ENCODE peak calls at places on chromosomes 16 and 17, in ten cellular contexts. One of them, this sample, is unnamed.
A peak's percentile ranks its signal among the peaks of the same experiment; 100 is the strongest.

GRCh38 chr17:39688945-39689344 is 1.1 kb upstream of the PGAP3 start:
- DNase-seq in NCI-H1694: no peak
- DNase-seq in HFFc6: no peak
- DNase-seq in effector CD4-positive, alpha-beta T cell: no peak
- DNase-seq in activated T-helper 1 cell treated with Interleukin-2 at 50 U/mL for 16 hours: no peak
- DNase-seq in GM10248: no peak
- DNase-seq in lower leg skin: no peak
- DNase-seq in HL-60: no peak
- DNase-seq in Kasumi-1: no peak
- DNase-seq in mammary epithelial cell: no peak
- DNase-seq in this sample: no peak

GRCh38 chr17:70478883-70479282 is 309.6 kb downstream of the KCNJ2 start:
- DNase-seq in NCI-H1694: no peak
- DNase-seq in HFFc6: no peak
- DNase-seq in effector CD4-positive, alpha-beta T cell: no peak
- DNase-seq in activated T-helper 1 cell treated with Interleukin-2 at 50 U/mL for 16 hours: no peak
- DNase-seq in GM10248: no peak
- DNase-seq in lower leg skin: no peak
- DNase-seq in HL-60: no peak
- DNase-seq in Kasumi-1: no peak
- DNase-seq in mammary epithelial cell: no peak
- DNase-seq in this sample: no peak

GRCh38 chr16:54027126-54027922 is 259.3 kb downstream of the IRX3 start:
- DNase-seq in NCI-H1694: no peak
- DNase-seq in HFFc6: peak; percentile 72
- DNase-seq in effector CD4-positive, alpha-beta T cell: no peak
- DNase-seq in activated T-helper 1 cell treated with Interleukin-2 at 50 U/mL for 16 hours: no peak
- DNase-seq in GM10248: no peak
- DNase-seq in lower leg skin: no peak
- DNase-seq in HL-60: no peak
- DNase-seq in Kasumi-1: no peak
- DNase-seq in mammary epithelial cell: peak; percentile 54
- DNase-seq in this sample: peak; percentile 89

GRCh38 chr16:29644338-29644857 is 18.6 kb upstream of the SPN start:
- DNase-seq in NCI-H1694: no peak
- DNase-seq in HFFc6: no peak
- DNase-seq in effector CD4-positive, alpha-beta T cell: no peak
- DNase-seq in activated T-helper 1 cell treated with Interleukin-2 at 50 U/mL for 16 hours: no peak
- DNase-seq in GM10248: peak; percentile 69
- DNase-seq in lower leg skin: no peak
- DNase-seq in HL-60: no peak
- DNase-seq in Kasumi-1: no peak
- DNase-seq in mammary epithelial cell: no peak
- DNase-seq in this sample: no peak

GRCh38 chr16:21599994-21600773 is 807 bp downstream of the METTL9 start:
- DNase-seq in NCI-H1694: peak; percentile 3
- DNase-seq in HFFc6: peak; percentile 26
- DNase-seq in effector CD4-positive, alpha-beta T cell: peak; percentile 11
- DNase-seq in activated T-helper 1 cell treated with Interleukin-2 at 50 U/mL for 16 hours: no peak
- DNase-seq in GM10248: peak; percentile 16
- DNase-seq in lower leg skin: no peak
- DNase-seq in HL-60: peak; percentile 58
- DNase-seq in Kasumi-1: peak; percentile 52
- DNase-seq in mammary epithelial cell: peak; percentile 62
- DNase-seq in this sample: peak; percentile 34

GRCh38 chr17:20156196-20157077 is 147.3 kb downstream of the SPECC1 start:
- DNase-seq in NCI-H1694: no peak
- DNase-seq in HFFc6: no peak
- DNase-seq in effector CD4-positive, alpha-beta T cell: no peak
- DNase-seq in activated T-helper 1 cell treated with Interleukin-2 at 50 U/mL for 16 hours: peak; percentile 3
- DNase-seq in GM10248: peak; percentile 68
- DNase-seq in lower leg skin: peak; percentile 86
- DNase-seq in HL-60: no peak
- DNase-seq in Kasumi-1: no peak
- DNase-seq in mammary epithelial cell: peak; percentile 86
- DNase-seq in this sample: peak; percentile 36

GRCh38 chr16:2752850-2753522 is 548 bp downstream of the SRRM2 start:
- DNase-seq in NCI-H1694: peak; percentile 9
- DNase-seq in HFFc6: peak; percentile 61
- DNase-seq in effector CD4-positive, alpha-beta T cell: no peak
- DNase-seq in activated T-helper 1 cell treated with Interleukin-2 at 50 U/mL for 16 hours: peak; percentile 51
- DNase-seq in GM10248: peak; percentile 87
- DNase-seq in lower leg skin: peak; percentile 96
- DNase-seq in HL-60: peak; percentile 76
- DNase-seq in Kasumi-1: peak; percentile 39
- DNase-seq in mammary epithelial cell: peak; percentile 76
- DNase-seq in this sample: peak; percentile 45

GRCh38 chr17:80034977-80035686 is 540 bp downstream of the TBC1D16 start:
- DNase-seq in NCI-H1694: no peak
- DNase-seq in HFFc6: peak; percentile 25
- DNase-seq in effector CD4-positive, alpha-beta T cell: peak; percentile 29
- DNase-seq in activated T-helper 1 cell treated with Interleukin-2 at 50 U/mL for 16 hours: peak; percentile 10
- DNase-seq in GM10248: peak; percentile 44
- DNase-seq in lower leg skin: no peak
- DNase-seq in HL-60: no peak
- DNase-seq in Kasumi-1: peak; percentile 39
- DNase-seq in mammary epithelial cell: peak; percentile 31
- DNase-seq in this sample: peak; percentile 29

GRCh38 chr16:81624718-81625543 is 154.2 kb upstream of the PLCG2 start:
- DNase-seq in NCI-H1694: no peak
- DNase-seq in HFFc6: no peak
- DNase-seq in effector CD4-positive, alpha-beta T cell: no peak
- DNase-seq in activated T-helper 1 cell treated with Interleukin-2 at 50 U/mL for 16 hours: no peak
- DNase-seq in GM10248: no peak
- DNase-seq in lower leg skin: no peak
- DNase-seq in HL-60: no peak
- DNase-seq in Kasumi-1: no peak
- DNase-seq in mammary epithelial cell: peak; percentile 86
- DNase-seq in this sample: no peak

GRCh38 chr17:13030459-13031305 is 12.9 kb upstream of the ELAC2 start:
- DNase-seq in NCI-H1694: peak; percentile 55
- DNase-seq in HFFc6: peak; percentile 50
- DNase-seq in effector CD4-positive, alpha-beta T cell: peak; percentile 44
- DNase-seq in activated T-helper 1 cell treated with Interleukin-2 at 50 U/mL for 16 hours: no peak
- DNase-seq in GM10248: peak; percentile 42
- DNase-seq in lower leg skin: peak; percentile 76
- DNase-seq in HL-60: peak; percentile 1
- DNase-seq in Kasumi-1: peak; percentile 7
- DNase-seq in mammary epithelial cell: peak; percentile 34
- DNase-seq in this sample: no peak

GRCh38 chr17:55324296-55324978 is 59.7 kb downstream of the HLF start:
- DNase-seq in NCI-H1694: no peak
- DNase-seq in HFFc6: no peak
- DNase-seq in effector CD4-positive, alpha-beta T cell: no peak
- DNase-seq in activated T-helper 1 cell treated with Interleukin-2 at 50 U/mL for 16 hours: no peak
- DNase-seq in GM10248: no peak
- DNase-seq in lower leg skin: no peak
- DNase-seq in HL-60: no peak
- DNase-seq in Kasumi-1: no peak
- DNase-seq in mammary epithelial cell: no peak
- DNase-seq in this sample: no peak